ENCODE peak calls at places on chromosomes 16 and 17, in four cellular contexts. Q is HS-5, X is memory B cell, L is heart right ventricle. D is an unnamed sample.

GRCh38 chr17:2856727-2857126 is 60.5 kb downstream of the RAP1GAP2 start:
- DNase-seq in X (no peak), L (no peak), Q (no peak), D (no peak)

GRCh38 chr17:12729086-12729485 is 60.2 kb upstream of the ARHGAP44 start:
- DNase-seq in X (no peak), L (no peak), Q (no peak), D (no peak)

GRCh38 chr17:33973491-33973890 is 281.6 kb upstream of the CCL2 start:
- DNase-seq in L (no peak), Q (no peak), X (no peak), D (no peak)

GRCh38 chr17:28372203-28372944 is 880 bp downstream of the SARM1 start:
- DNase-seq in Q (no peak), L (no peak), X (no peak), D (no peak)

GRCh38 chr16:10940501-10941079 is 1.7 kb downstream of the DEXI start:
- DNase-seq in L (no peak), Q (no peak), X (no peak), D (no peak)

GRCh38 chr16:81593481-81593880 is 148.9 kb downstream of the CMIP start:
- DNase-seq in X (no peak), L (no peak), Q (no peak), D (no peak)

GRCh38 chr17:31381165-31381668 is 10.3 kb upstream of the RAB11FIP4 start:
- DNase-seq in L (no peak), X (no peak), Q (no peak), D (no peak)

GRCh38 chr16:84599528-84600202 is 18.2 kb downstream of the COTL1 start:
- DNase-seq in X (no peak), L (peak; percentile 43), Q (no peak), D (no peak)

GRCh38 chr16:67169011-67169451 is 1.3 kb upstream of the NOL3 start:
- DNase-seq in Q (no peak), L (no peak), X (no peak), D (no peak)

GRCh38 chr17:36934759-36935630 is 2.3 kb upstream of the LHX1 start:
- DNase-seq in X (no peak), L (no peak), Q (no peak), D (no peak)

GRCh38 chr16:66130296-66130910 is 236.1 kb upstream of the CDH5 start:
- DNase-seq in Q (peak; percentile 64), X (no peak), L (no peak), D (no peak)

GRCh38 chr17:16465861-16466338 is 26.1 kb downstream of the LRRC75A start:
- DNase-seq in L (no peak), X (no peak), Q (no peak), D (no peak)

GRCh38 chr16:85483424-85483823 is 129.7 kb upstream of the GSE1 start:
- DNase-seq in L (no peak), X (no peak), Q (no peak), D (no peak)

GRCh38 chr17:4635823-4636375 is 5.6 kb downstream of the ALOX15 start:
- DNase-seq in Q (no peak), L (peak; percentile 7), X (peak; percentile 24), D (peak; percentile 64)

GRCh38 chr16:31535737-31536136 is 8.0 kb downstream of the AHSP start:
- DNase-seq in Q (no peak), X (no peak), L (no peak), D (no peak)

GRCh38 chr17:1143573-1143972 is 36.2 kb downstream of the ABR start:
- DNase-seq in Q (no peak), L (no peak), X (no peak), D (no peak)

GRCh38 chr16:85384831-85385462 is 228.2 kb upstream of the GSE1 start:
- DNase-seq in X (no peak), Q (no peak), L (no peak), D (no peak)

GRCh38 chr17:28115046-28115445 is 72.6 kb downstream of the NLK start:
- DNase-seq in L (no peak), Q (no peak), X (no peak), D (no peak)

GRCh38 chr16:67393111-67393789 is at the start of gene TPPP3:
- DNase-seq in Q (no peak), L (peak; percentile 95), X (no peak), D (no peak)

GRCh38 chr17:6668727-6669425 is 17.3 kb downstream of the C17orf100 start:
- DNase-seq in X (no peak), L (no peak), Q (no peak), D (no peak)

GRCh38 chr17:60601443-60602384 is 1.7 kb downstream of the PPM1D start:
- DNase-seq in L (peak; percentile 65), X (peak; percentile 22), Q (peak; percentile 68), D (peak; percentile 40)

GRCh38 chr16:31700200-31700529 is 172.5 kb downstream of the AHSP start:
- DNase-seq in L (no peak), Q (no peak), X (no peak), D (no peak)

GRCh38 chr17:2897605-2898004 is 101.4 kb downstream of the RAP1GAP2 start:
- DNase-seq in Q (no peak), X (no peak), L (no peak), D (no peak)

GRCh38 chr16:12801511-12802042 is 2.1 kb downstream of the CPPED1 start:
- DNase-seq in X (no peak), Q (peak; percentile 80), L (no peak), D (peak; percentile 73)

GRCh38 chr17:65154770-65155589 is 17.8 kb downstream of the RGS9 start:
- DNase-seq in X (no peak), L (no peak), Q (no peak), D (no peak)

GRCh38 chr16:65698943-65699342 is 577.1 kb upstream of the CDH11 start:
- DNase-seq in L (no peak), Q (no peak), X (no peak), D (no peak)

GRCh38 chr17:38881600-38882191 is 11.8 kb downstream of the LASP1 start:
- DNase-seq in X (no peak), L (peak; percentile 71), Q (no peak), D (no peak)

GRCh38 chr16:22813223-22813945 is 578 bp upstream of the HS3ST2 start:
- DNase-seq in X (no peak), Q (no peak), L (peak; percentile 31), D (no peak)

GRCh38 chr17:1608676-1609075 is 20.0 kb downstream of the SLC43A2 start:
- DNase-seq in L (no peak), Q (no peak), X (no peak), D (no peak)

GRCh38 chr17:21302711-21303425 is 18.4 kb downstream of the MAP2K3 start:
- DNase-seq in Q (no peak), X (no peak), L (no peak), D (no peak)

GRCh38 chr16:78184554-78185183 is 85.2 kb downstream of the WWOX start:
- DNase-seq in L (no peak), Q (no peak), X (no peak), D (no peak)

GRCh38 chr16:88005148-88005547 is 53.9 kb downstream of the BANP start:
- DNase-seq in L (no peak), X (peak; percentile 30), Q (no peak), D (no peak)

GRCh38 chr16:50809561-50809960 is 67.7 kb downstream of the CYLD start:
- DNase-seq in Q (no peak), X (no peak), L (no peak), D (no peak)

GRCh38 chr16:55868980-55869379 is 6.2 kb downstream of the CES5A start:
- DNase-seq in Q (no peak), L (no peak), X (no peak), D (no peak)

D was measured in GM12878.